ENCODE peak calls at places on chromosomes 6 and 20, in nine cellular contexts. One of them, this sample, is unnamed.

GRCh38 chr20:11672959-11673358 is 244.7 kb upstream of the BTBD3 start:
- DNase-seq in GM23248: no peak
- DNase-seq in OCI-LY7: no peak
- DNase-seq in GM23338: no peak
- DNase-seq in neural progenitor cell: no peak
- DNase-seq in HCT116: no peak
- DNase-seq in hepatocyte: no peak
- DNase-seq in SK-N-SH: no peak
- DNase-seq in PC-3: no peak
- DNase-seq in this sample: no peak

GRCh38 chr20:11144114-11144513 is 470.3 kb upstream of the JAG1 start:
- DNase-seq in GM23248: peak
- DNase-seq in OCI-LY7: no peak
- DNase-seq in GM23338: no peak
- DNase-seq in neural progenitor cell: no peak
- DNase-seq in HCT116: no peak
- DNase-seq in hepatocyte: no peak
- DNase-seq in SK-N-SH: no peak
- DNase-seq in PC-3: no peak
- DNase-seq in this sample: no peak

GRCh38 chr6:29561618-29562181 is 2.2 kb upstream of the UBD start:
- DNase-seq in GM23248: no peak
- DNase-seq in OCI-LY7: no peak
- DNase-seq in GM23338: no peak
- DNase-seq in neural progenitor cell: no peak
- DNase-seq in HCT116: no peak
- DNase-seq in hepatocyte: no peak
- DNase-seq in SK-N-SH: no peak
- DNase-seq in PC-3: no peak
- DNase-seq in this sample: no peak

GRCh38 chr6:38974389-38975133 is 74.0 kb upstream of the GLP1R start:
- DNase-seq in GM23248: peak
- DNase-seq in OCI-LY7: no peak
- DNase-seq in GM23338: no peak
- DNase-seq in neural progenitor cell: no peak
- DNase-seq in HCT116: no peak
- DNase-seq in hepatocyte: peak
- DNase-seq in SK-N-SH: no peak
- DNase-seq in PC-3: peak
- DNase-seq in this sample: no peak

GRCh38 chr6:33757906-33758305 is 11.2 kb upstream of the IP6K3 start:
- DNase-seq in GM23248: no peak
- DNase-seq in OCI-LY7: no peak
- DNase-seq in GM23338: no peak
- DNase-seq in neural progenitor cell: no peak
- DNase-seq in HCT116: no peak
- DNase-seq in hepatocyte: no peak
- DNase-seq in SK-N-SH: no peak
- DNase-seq in PC-3: peak
- DNase-seq in this sample: no peak

GRCh38 chr6:153125032-153125431 is 6.0 kb downstream of the RGS17 start:
- DNase-seq in GM23248: no peak
- DNase-seq in OCI-LY7: no peak
- DNase-seq in GM23338: no peak
- DNase-seq in neural progenitor cell: no peak
- DNase-seq in HCT116: no peak
- DNase-seq in hepatocyte: no peak
- DNase-seq in SK-N-SH: no peak
- DNase-seq in PC-3: peak
- DNase-seq in this sample: no peak

GRCh38 chr6:72035966-72036365 is 149.6 kb downstream of the RIMS1 start:
- DNase-seq in GM23248: peak
- DNase-seq in OCI-LY7: no peak
- DNase-seq in GM23338: no peak
- DNase-seq in neural progenitor cell: no peak
- DNase-seq in HCT116: no peak
- DNase-seq in hepatocyte: no peak
- DNase-seq in SK-N-SH: no peak
- DNase-seq in PC-3: no peak
- DNase-seq in this sample: no peak

GRCh38 chr6:82022614-82023102 is 224.9 kb downstream of the IBTK start:
- DNase-seq in GM23248: peak
- DNase-seq in OCI-LY7: no peak
- DNase-seq in GM23338: no peak
- DNase-seq in neural progenitor cell: no peak
- DNase-seq in HCT116: peak
- DNase-seq in hepatocyte: peak
- DNase-seq in SK-N-SH: no peak
- DNase-seq in PC-3: peak
- DNase-seq in this sample: no peak

GRCh38 chr6:5333653-5334052 is 72.3 kb downstream of the FARS2 start:
- DNase-seq in GM23248: peak
- DNase-seq in OCI-LY7: no peak
- DNase-seq in GM23338: no peak
- DNase-seq in neural progenitor cell: no peak
- DNase-seq in HCT116: no peak
- DNase-seq in hepatocyte: no peak
- DNase-seq in SK-N-SH: no peak
- DNase-seq in PC-3: peak
- DNase-seq in this sample: no peak

GRCh38 chr20:50405235-50405914 is 104.8 kb upstream of the PTPN1 start:
- DNase-seq in GM23248: no peak
- DNase-seq in OCI-LY7: no peak
- DNase-seq in GM23338: no peak
- DNase-seq in neural progenitor cell: no peak
- DNase-seq in HCT116: no peak
- DNase-seq in hepatocyte: no peak
- DNase-seq in SK-N-SH: no peak
- DNase-seq in PC-3: no peak
- DNase-seq in this sample: no peak

GRCh38 chr6:161422710-161423109 is 148.8 kb upstream of the AGPAT4 start:
- DNase-seq in GM23248: peak
- DNase-seq in OCI-LY7: no peak
- DNase-seq in GM23338: no peak
- DNase-seq in neural progenitor cell: no peak
- DNase-seq in HCT116: no peak
- DNase-seq in hepatocyte: no peak
- DNase-seq in SK-N-SH: no peak
- DNase-seq in PC-3: peak
- DNase-seq in this sample: no peak

GRCh38 chr20:58483051-58483450 is 32.1 kb downstream of the APCDD1L start:
- DNase-seq in GM23248: no peak
- DNase-seq in OCI-LY7: no peak
- DNase-seq in GM23338: no peak
- DNase-seq in neural progenitor cell: no peak
- DNase-seq in HCT116: no peak
- DNase-seq in hepatocyte: no peak
- DNase-seq in SK-N-SH: no peak
- DNase-seq in PC-3: no peak
- DNase-seq in this sample: no peak

GRCh38 chr20:62606551-62607201 is 35.6 kb upstream of the SLCO4A1 start:
- DNase-seq in GM23248: peak
- DNase-seq in OCI-LY7: peak
- DNase-seq in GM23338: peak
- DNase-seq in neural progenitor cell: no peak
- DNase-seq in HCT116: no peak
- DNase-seq in hepatocyte: no peak
- DNase-seq in SK-N-SH: no peak
- DNase-seq in PC-3: no peak
- DNase-seq in this sample: no peak
- H3K4me2 ChIP-seq in GM23248: peak
- H3K4me2 ChIP-seq in OCI-LY7: peak
- H3K4me2 ChIP-seq in GM23338: peak
- H3K4me2 ChIP-seq in neural progenitor cell: no peak
- H3K4me2 ChIP-seq in HCT116: no peak
- H3K4me2 ChIP-seq in hepatocyte: no peak
- H3K4me2 ChIP-seq in SK-N-SH: no peak
- H3K4me2 ChIP-seq in PC-3: peak
- H3K4me2 ChIP-seq in this sample: no peak

DNA sequence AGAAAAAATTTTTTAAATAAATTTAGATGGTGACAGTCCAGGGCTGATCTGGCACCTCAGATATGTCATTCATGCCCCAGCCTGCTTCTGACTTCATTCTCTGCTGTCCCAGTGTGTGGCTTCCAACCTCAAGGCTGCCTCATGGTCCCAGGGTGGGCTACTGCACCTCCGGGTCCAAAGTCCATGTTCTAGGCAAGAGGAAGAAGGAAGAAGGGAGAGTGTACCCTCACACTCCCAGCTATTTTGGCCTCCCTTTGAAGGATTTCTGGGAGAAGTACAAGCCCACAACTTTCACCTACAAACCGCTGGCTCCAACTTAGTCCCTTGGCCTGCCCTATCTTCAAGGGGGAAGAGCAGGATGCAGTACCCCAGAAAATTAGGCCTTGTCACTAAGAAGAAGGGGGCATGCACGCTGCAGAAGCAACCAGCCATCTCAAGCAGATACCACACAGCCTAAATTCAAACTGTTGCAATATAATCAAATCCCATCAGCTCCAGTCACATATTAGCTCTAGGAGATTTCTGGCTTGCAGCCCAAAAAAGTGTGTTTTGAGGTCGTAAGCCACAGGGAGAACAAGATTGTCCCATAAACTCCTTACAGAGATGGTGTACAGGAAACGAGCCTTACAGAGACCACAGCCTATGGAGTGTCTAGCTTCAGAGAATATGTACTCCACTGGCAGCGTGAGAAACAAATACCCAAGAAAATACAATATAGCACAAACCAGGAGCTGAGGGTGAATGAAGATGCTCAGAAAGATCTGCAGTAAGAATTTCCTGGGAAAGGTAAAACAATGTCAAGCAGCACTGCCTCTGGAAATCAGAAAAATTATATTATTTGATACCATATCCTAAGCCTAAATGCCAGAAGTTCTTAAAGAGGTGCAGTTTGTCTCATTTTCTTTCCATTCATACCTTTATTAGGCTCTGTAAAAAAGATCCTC is 844 bp upstream of the BTN3A2 start:
- DNase-seq in GM23248: peak
- DNase-seq in OCI-LY7: peak
- DNase-seq in GM23338: no peak
- DNase-seq in neural progenitor cell: no peak
- DNase-seq in HCT116: no peak
- DNase-seq in hepatocyte: peak
- DNase-seq in SK-N-SH: peak
- DNase-seq in PC-3: peak
- DNase-seq in this sample: no peak
- TF ChIP-seq EZH2phosphoT487 in GM23248: no peak
- TF ChIP-seq EZH2phosphoT487 in OCI-LY7: no peak
- TF ChIP-seq EZH2phosphoT487 in GM23338: no peak
- TF ChIP-seq EZH2phosphoT487 in neural progenitor cell: no peak
- TF ChIP-seq EZH2phosphoT487 in HCT116: no peak
- TF ChIP-seq EZH2phosphoT487 in hepatocyte: no peak
- TF ChIP-seq EZH2phosphoT487 in SK-N-SH: no peak
- TF ChIP-seq EZH2phosphoT487 in PC-3: no peak
- TF ChIP-seq EZH2phosphoT487 in this sample: no peak

GRCh38 chr6:41706876-41707564 is 28.4 kb downstream of the TFEB start:
- DNase-seq in GM23248: peak
- DNase-seq in OCI-LY7: peak
- DNase-seq in GM23338: no peak
- DNase-seq in neural progenitor cell: no peak
- DNase-seq in HCT116: no peak
- DNase-seq in hepatocyte: peak
- DNase-seq in SK-N-SH: no peak
- DNase-seq in PC-3: no peak
- DNase-seq in this sample: no peak

GRCh38 chr6:41711323-41712038 is 23.9 kb downstream of the TFEB start:
- DNase-seq in GM23248: no peak
- DNase-seq in OCI-LY7: no peak
- DNase-seq in GM23338: no peak
- DNase-seq in neural progenitor cell: no peak
- DNase-seq in HCT116: no peak
- DNase-seq in hepatocyte: no peak
- DNase-seq in SK-N-SH: no peak
- DNase-seq in PC-3: no peak
- DNase-seq in this sample: no peak

GRCh38 chr6:41709375-41709774 is 26.0 kb downstream of the TFEB start:
- DNase-seq in GM23248: no peak
- DNase-seq in OCI-LY7: no peak
- DNase-seq in GM23338: no peak
- DNase-seq in neural progenitor cell: no peak
- DNase-seq in HCT116: no peak
- DNase-seq in hepatocyte: no peak
- DNase-seq in SK-N-SH: no peak
- DNase-seq in PC-3: no peak
- DNase-seq in this sample: no peak

GRCh38 chr6:41707565-41708200 is 27.7 kb downstream of the TFEB start:
- DNase-seq in GM23248: no peak
- DNase-seq in OCI-LY7: peak
- DNase-seq in GM23338: no peak
- DNase-seq in neural progenitor cell: no peak
- DNase-seq in HCT116: no peak
- DNase-seq in hepatocyte: no peak
- DNase-seq in SK-N-SH: no peak
- DNase-seq in PC-3: no peak
- DNase-seq in this sample: no peak

DNA sequence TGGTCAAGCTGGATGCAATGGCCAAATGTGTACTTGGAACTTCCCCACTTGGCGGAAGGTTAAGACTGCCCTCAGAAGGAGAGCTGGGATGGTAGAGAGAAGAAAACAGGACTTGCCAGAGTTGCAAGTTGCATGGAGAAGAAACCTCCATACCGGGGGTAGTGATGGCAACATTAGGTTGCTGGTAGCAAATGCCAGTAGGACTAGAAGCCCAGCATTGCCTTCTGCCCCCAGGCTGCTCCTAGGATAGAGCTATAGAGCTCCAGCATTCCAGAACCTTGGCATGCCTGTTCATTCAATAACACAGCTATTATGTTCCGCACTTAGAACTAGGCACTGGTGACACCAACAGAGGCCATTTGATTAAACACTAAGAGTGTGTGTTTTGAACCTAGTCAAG is 26.6 kb downstream of the TFEB start:
- DNase-seq in GM23248: no peak
- DNase-seq in OCI-LY7: no peak
- DNase-seq in GM23338: no peak
- DNase-seq in neural progenitor cell: no peak
- DNase-seq in HCT116: no peak
- DNase-seq in hepatocyte: no peak
- DNase-seq in SK-N-SH: no peak
- DNase-seq in PC-3: no peak
- DNase-seq in this sample: no peak
- H3K4me2 ChIP-seq in GM23248: no peak
- H3K4me2 ChIP-seq in OCI-LY7: peak
- H3K4me2 ChIP-seq in GM23338: no peak
- H3K4me2 ChIP-seq in neural progenitor cell: no peak
- H3K4me2 ChIP-seq in HCT116: no peak
- H3K4me2 ChIP-seq in hepatocyte: no peak
- H3K4me2 ChIP-seq in SK-N-SH: no peak
- H3K4me2 ChIP-seq in PC-3: no peak
- H3K4me2 ChIP-seq in this sample: no peak

DNA sequence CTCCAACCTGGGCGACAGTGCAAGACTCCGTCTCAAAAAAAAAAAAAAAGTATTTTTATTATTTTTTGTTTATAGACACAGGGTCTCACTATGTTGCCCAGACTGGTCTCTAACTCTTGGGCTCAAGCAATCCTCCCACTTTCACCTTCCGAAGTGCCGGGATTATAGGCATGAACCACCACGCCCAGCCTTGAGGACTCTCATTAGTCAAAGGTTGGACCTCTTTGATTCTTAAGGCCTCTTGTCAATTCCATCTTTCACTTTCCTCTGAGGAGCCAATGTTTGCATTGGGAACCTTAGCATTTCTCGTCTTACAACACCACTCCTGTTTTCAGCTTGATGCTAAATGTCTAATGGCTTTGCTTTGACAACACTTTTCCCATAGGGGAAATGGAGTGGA is 16.1 kb upstream of the CDK19 start:
- DNase-seq in GM23248: no peak
- DNase-seq in OCI-LY7: no peak
- DNase-seq in GM23338: no peak
- DNase-seq in neural progenitor cell: no peak
- DNase-seq in HCT116: no peak
- DNase-seq in hepatocyte: no peak
- DNase-seq in SK-N-SH: no peak
- DNase-seq in PC-3: no peak
- DNase-seq in this sample: no peak
- TF ChIP-seq EZH2phosphoT487 in GM23248: no peak
- TF ChIP-seq EZH2phosphoT487 in OCI-LY7: no peak
- TF ChIP-seq EZH2phosphoT487 in GM23338: no peak
- TF ChIP-seq EZH2phosphoT487 in neural progenitor cell: no peak
- TF ChIP-seq EZH2phosphoT487 in HCT116: no peak
- TF ChIP-seq EZH2phosphoT487 in hepatocyte: no peak
- TF ChIP-seq EZH2phosphoT487 in SK-N-SH: no peak
- TF ChIP-seq EZH2phosphoT487 in PC-3: no peak
- TF ChIP-seq EZH2phosphoT487 in this sample: no peak

This sample was measured in MM.1S.